ENCODE peak calls at places on chromosomes 3 and 15, in five cellular contexts. M is mesenchymal stem cell, E is IMR-90, K is H9, F is neuronal stem cell. Y is an unnamed sample.

GRCh38 chr15:92989469-92989868 is 89.3 kb downstream of the CHD2 start:
- DNase-seq in K (no peak), E (no peak), F (no peak), M (no peak), Y (no peak)

GRCh38 chr3:171804618-171805389 is 5.5 kb downstream of the PLD1 start:
- DNase-seq in E (no peak), F (no peak), M (peak; percentile 59), K (no peak), Y (no peak)

GRCh38 chr15:99545605-99546004 is 20.2 kb upstream of the MEF2A start:
- DNase-seq in F (no peak), K (no peak), E (no peak), M (no peak), Y (no peak)

GRCh38 chr15:67334973-67335372 is 80.4 kb downstream of the IQCH start:
- DNase-seq in E (no peak), K (no peak), M (no peak), F (no peak), Y (peak; percentile 6)

GRCh38 chr15:52448010-52448890 is 80.4 kb downstream of the MYO5A start:
- DNase-seq in M (no peak), E (no peak), F (no peak), K (no peak), Y (no peak)

GRCh38 chr3:197372076-197372661 is 73.8 kb upstream of the DLG1 start:
- DNase-seq in M (peak; percentile 76), E (peak; percentile 87), F (no peak), K (no peak), Y (peak; percentile 97)

GRCh38 chr3:57557088-57557537 is 1.0 kb downstream of the PDE12 start:
- DNase-seq in K (peak; percentile 49), E (peak; percentile 56), M (peak; percentile 68), F (peak; percentile 9), Y (no peak)

GRCh38 chr3:134897391-134898131 is 102.5 kb downstream of the EPHB1 start:
- DNase-seq in E (no peak), K (no peak), F (no peak), M (no peak), Y (no peak)

GRCh38 chr15:100842756-100843730 is 36.6 kb upstream of the ALDH1A3 start:
- DNase-seq in F (no peak), E (peak; percentile 92), M (peak; percentile 72), K (no peak), Y (peak; percentile 97)

GRCh38 chr3:69013256-69014021 is at the start of gene EOGT:
- DNase-seq in M (peak; percentile 88), K (peak; percentile 87), F (peak; percentile 66), E (peak; percentile 82), Y (peak; percentile 88)

GRCh38 chr15:39934415-39935044 is 615 bp downstream of the EIF2AK4 start:
- DNase-seq in F (peak; percentile 15), M (peak; percentile 61), K (no peak), E (no peak), Y (no peak)

GRCh38 chr3:197239857-197240256 is 58.6 kb downstream of the DLG1 start:
- DNase-seq in E (no peak), F (no peak), K (no peak), M (no peak), Y (no peak)

GRCh38 chr3:170180952-170181876 is at the start of gene PHC3:
- DNase-seq in M (peak; percentile 93), F (peak; percentile 89), K (peak; percentile 94), E (peak; percentile 85), Y (peak; percentile 91)
- H3K27ac ChIP-seq in M (peak within 1 kb of the TSS; percentile 84), F (no peak within 1 kb of the TSS), K (no peak within 1 kb of the TSS), E (peak within 1 kb of the TSS; percentile 99), Y (peak within 1 kb of the TSS; percentile 41)

GRCh38 chr3:42803800-42804112 is 534 bp downstream of the HIGD1A start:
- DNase-seq in M (no peak), F (peak; percentile 36), K (peak; percentile 43), E (no peak), Y (peak; percentile 19)
- H2AK5ac ChIP-seq in M (no peak overlapping the region), F (peak overlapping the region; percentile 33), K (no peak overlapping the region), E (peak overlapping the region; percentile 52), Y (peak overlapping the region; percentile 1)

DNA sequence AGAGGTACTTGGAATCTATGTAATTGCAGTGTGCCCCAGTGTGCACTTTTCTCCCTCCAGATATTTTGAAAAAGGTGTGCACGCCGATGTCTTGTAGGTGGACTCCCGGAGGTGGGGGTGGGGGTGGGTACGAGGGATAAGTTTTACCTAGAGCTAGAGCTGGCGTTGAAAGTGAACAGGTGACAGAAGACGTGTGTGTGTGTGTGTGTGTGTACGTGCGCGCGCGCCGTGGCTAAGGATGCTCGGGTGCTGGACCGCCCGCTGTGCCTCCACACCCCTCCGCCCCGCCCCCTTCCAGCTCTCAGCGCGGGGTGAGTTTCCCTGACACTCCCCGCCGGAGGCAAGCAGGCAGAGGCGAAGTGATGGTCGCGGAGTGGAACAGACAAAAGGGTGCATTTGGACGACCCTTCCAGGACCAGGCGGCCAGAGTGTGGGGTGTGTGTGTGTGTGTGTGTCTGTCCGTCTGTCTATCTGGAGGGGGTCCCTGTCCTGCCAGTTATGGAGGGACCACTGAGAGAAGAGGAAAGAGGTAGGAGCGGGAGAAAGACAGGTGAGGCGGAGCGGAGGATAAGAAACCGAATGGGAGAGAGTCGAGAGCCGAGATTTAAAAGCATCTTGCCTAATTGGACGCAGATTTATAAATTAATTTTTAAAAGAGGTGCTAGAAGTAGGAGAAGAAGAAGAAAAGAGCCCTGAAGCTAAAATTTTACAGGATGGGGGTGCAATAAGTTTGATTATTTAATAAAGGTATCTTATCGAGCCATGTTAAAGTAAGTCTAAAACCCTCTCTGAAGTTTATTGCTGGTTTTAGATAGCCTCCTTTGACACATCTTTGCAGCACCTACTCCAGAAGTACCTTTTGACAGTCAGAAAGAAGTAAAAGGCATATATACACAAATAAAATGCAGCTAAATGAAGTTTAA is 335.8 kb upstream of the THRB start:
- DNase-seq in E (no peak), K (no peak), M (no peak), F (peak; percentile 14), Y (no peak)
- H3K27ac ChIP-seq in E (no peak overlapping the region), K (no peak overlapping the region), M (no peak overlapping the region), F (no peak overlapping the region), Y (no peak overlapping the region)

GRCh38 chr3:72169120-72169519 is 384.2 kb upstream of the PROK2 start:
- DNase-seq in F (no peak), E (no peak), M (no peak), K (no peak), Y (no peak)
- H2AK5ac ChIP-seq in F (no peak overlapping the region), E (no peak overlapping the region), M (no peak overlapping the region), K (no peak overlapping the region), Y (no peak overlapping the region)

GRCh38 chr3:155782390-155782953 is 23.6 kb downstream of the C3orf33 start:
- DNase-seq in K (no peak), E (no peak), F (no peak), M (no peak), Y (no peak)
- H3K27ac ChIP-seq in K (no peak overlapping the region), E (no peak overlapping the region), F (no peak overlapping the region), M (no peak overlapping the region), Y (no peak overlapping the region)

GRCh38 chr3:42653303-42653559 is 266 bp upstream of the ZBTB47 start:
- DNase-seq in M (peak; percentile 14), E (no peak), K (no peak), F (no peak), Y (no peak)
- H2AK5ac ChIP-seq in M (peak overlapping the region; percentile 88), E (peak overlapping the region; percentile 88), K (no peak overlapping the region), F (peak overlapping the region; percentile 93), Y (peak overlapping the region; percentile 74)

DNA sequence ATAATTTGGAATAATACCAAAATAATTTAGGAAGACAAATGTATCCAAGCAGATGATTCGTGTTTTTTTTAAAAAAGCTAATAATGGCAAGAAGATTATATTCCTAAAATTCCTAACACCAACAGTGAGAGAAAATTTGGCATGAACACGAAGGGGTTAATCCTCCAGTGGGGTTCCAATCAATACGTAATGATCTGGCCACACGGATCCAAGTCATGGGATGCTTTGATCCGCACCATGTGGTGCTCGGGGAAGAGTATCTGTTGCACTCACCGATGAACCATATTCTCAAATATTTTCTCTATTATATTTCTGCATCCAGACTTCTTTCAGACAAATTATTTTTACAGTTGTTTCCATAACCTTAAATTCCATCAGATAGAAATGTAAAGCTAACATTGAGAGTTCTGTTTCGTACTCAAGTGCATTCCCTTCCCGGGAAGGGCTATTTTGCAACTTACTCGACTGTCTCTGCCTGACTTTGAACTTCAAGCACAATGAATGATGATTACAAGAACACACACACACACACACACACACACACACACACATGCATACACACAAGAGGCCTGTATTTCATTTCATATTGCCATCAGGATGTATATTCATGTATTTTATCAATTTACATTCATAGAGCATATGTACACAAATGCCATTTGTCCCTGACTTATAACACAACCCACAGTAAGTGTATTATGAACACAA is 567.2 kb downstream of the FOXP1 start:
- DNase-seq in E (no peak), M (no peak), F (no peak), K (no peak), Y (no peak)
- H3K27ac ChIP-seq in E (no peak overlapping the region), M (no peak overlapping the region), F (no peak overlapping the region), K (no peak overlapping the region), Y (no peak overlapping the region)

GRCh38 chr3:34567266-34567665 is 768.8 kb downstream of the PDCD6IP start:
- DNase-seq in K (no peak), M (no peak), F (no peak), E (no peak), Y (no peak)
- H2AK5ac ChIP-seq in K (no peak overlapping the region), M (no peak overlapping the region), F (no peak overlapping the region), E (no peak overlapping the region), Y (no peak overlapping the region)

GRCh38 chr15:62834686-62835279 is 207.8 kb upstream of the TPM1 start:
- DNase-seq in E (no peak), K (no peak), M (no peak), F (no peak), Y (peak; percentile 64)

GRCh38 chr15:62835762-62836161 is 206.8 kb upstream of the TPM1 start:
- DNase-seq in K (no peak), M (no peak), F (no peak), E (no peak), Y (no peak)

GRCh38 chr15:62833671-62834070 is 208.9 kb upstream of the TPM1 start:
- DNase-seq in K (no peak), F (no peak), M (no peak), E (no peak), Y (no peak)

GRCh38 chr15:62832231-62832630 is 210.3 kb upstream of the TPM1 start:
- DNase-seq in M (no peak), E (no peak), K (no peak), F (no peak), Y (peak; percentile 90)

GRCh38 chr15:62835351-62835750 is 207.2 kb upstream of the TPM1 start:
- DNase-seq in F (no peak), M (no peak), E (no peak), K (no peak), Y (peak; percentile 95)
- H3K27ac ChIP-seq in F (no peak overlapping the region), M (peak overlapping the region; percentile 12), E (no peak overlapping the region), K (no peak overlapping the region), Y (peak overlapping the region; percentile 61)

Y was measured in trophoblast cell.